ENCODE peak calls at places on chromosomes 4 and X, in eight cellular contexts. One of them, this sample, is unnamed.
A peak's percentile ranks its signal among the peaks of the same experiment; 100 is the strongest.

GRCh38 chr4:155914782-155915181 is 11.3 kb downstream of the TDO2 start:
- DNase-seq in RWPE1: no peak
- DNase-seq in CD4-positive, CD25-positive, alpha-beta regulatory T cell: no peak
- DNase-seq in glomerular endothelial cell: no peak
- DNase-seq in ACHN: no peak
- DNase-seq in CD14-positive monocyte: no peak
- DNase-seq in brain microvascular endothelial cell: no peak
- DNase-seq in KBM-7: no peak
- DNase-seq in this sample: no peak

GRCh38 chrX:79366888-79367749 is at the start of gene ITM2A:
- DNase-seq in RWPE1: no peak
- DNase-seq in CD4-positive, CD25-positive, alpha-beta regulatory T cell: peak; percentile 64
- DNase-seq in glomerular endothelial cell: no peak
- DNase-seq in ACHN: no peak
- DNase-seq in CD14-positive monocyte: peak; percentile 41
- DNase-seq in brain microvascular endothelial cell: no peak
- DNase-seq in KBM-7: peak; percentile 99
- DNase-seq in this sample: peak; percentile 3

GRCh38 chrX:103520391-103520790 is 1.1 kb upstream of the RAB40A start:
- DNase-seq in RWPE1: no peak
- DNase-seq in CD4-positive, CD25-positive, alpha-beta regulatory T cell: no peak
- DNase-seq in glomerular endothelial cell: no peak
- DNase-seq in ACHN: no peak
- DNase-seq in CD14-positive monocyte: no peak
- DNase-seq in brain microvascular endothelial cell: peak; percentile 80
- DNase-seq in KBM-7: no peak
- DNase-seq in this sample: no peak

GRCh38 chr4:19224820-19225219 is 1026.9 kb upstream of the SLIT2 start:
- DNase-seq in RWPE1: no peak
- DNase-seq in CD4-positive, CD25-positive, alpha-beta regulatory T cell: peak; percentile 4
- DNase-seq in glomerular endothelial cell: no peak
- DNase-seq in ACHN: peak; percentile 49
- DNase-seq in CD14-positive monocyte: no peak
- DNase-seq in brain microvascular endothelial cell: no peak
- DNase-seq in KBM-7: peak; percentile 46
- DNase-seq in this sample: peak; percentile 15

GRCh38 chrX:17559728-17560379 is 177.4 kb upstream of the SCML1 start:
- DNase-seq in RWPE1: peak; percentile 41
- DNase-seq in CD4-positive, CD25-positive, alpha-beta regulatory T cell: no peak
- DNase-seq in glomerular endothelial cell: no peak
- DNase-seq in ACHN: peak; percentile 77
- DNase-seq in CD14-positive monocyte: no peak
- DNase-seq in brain microvascular endothelial cell: peak; percentile 81
- DNase-seq in KBM-7: peak; percentile 29
- DNase-seq in this sample: no peak

GRCh38 chrX:105758784-105759183 is 63.6 kb upstream of the NRK start:
- DNase-seq in RWPE1: no peak
- DNase-seq in CD4-positive, CD25-positive, alpha-beta regulatory T cell: no peak
- DNase-seq in glomerular endothelial cell: no peak
- DNase-seq in ACHN: no peak
- DNase-seq in CD14-positive monocyte: no peak
- DNase-seq in brain microvascular endothelial cell: no peak
- DNase-seq in KBM-7: no peak
- DNase-seq in this sample: no peak

GRCh38 chr4:173940146-173940545 is 343.3 kb downstream of the FBXO8 start:
- DNase-seq in RWPE1: no peak
- DNase-seq in CD4-positive, CD25-positive, alpha-beta regulatory T cell: no peak
- DNase-seq in glomerular endothelial cell: no peak
- DNase-seq in ACHN: no peak
- DNase-seq in CD14-positive monocyte: no peak
- DNase-seq in brain microvascular endothelial cell: no peak
- DNase-seq in KBM-7: no peak
- DNase-seq in this sample: no peak

GRCh38 chr4:145887241-145887964 is 51.2 kb downstream of the ZNF827 start:
- DNase-seq in RWPE1: no peak
- DNase-seq in CD4-positive, CD25-positive, alpha-beta regulatory T cell: no peak
- DNase-seq in glomerular endothelial cell: no peak
- DNase-seq in ACHN: no peak
- DNase-seq in CD14-positive monocyte: no peak
- DNase-seq in brain microvascular endothelial cell: peak; percentile 6
- DNase-seq in KBM-7: no peak
- DNase-seq in this sample: no peak

GRCh38 chr4:38858097-38858420 is 1.4 kb upstream of the TLR6 start:
- DNase-seq in RWPE1: no peak
- DNase-seq in CD4-positive, CD25-positive, alpha-beta regulatory T cell: no peak
- DNase-seq in glomerular endothelial cell: no peak
- DNase-seq in ACHN: no peak
- DNase-seq in CD14-positive monocyte: no peak
- DNase-seq in brain microvascular endothelial cell: no peak
- DNase-seq in KBM-7: no peak
- DNase-seq in this sample: no peak

GRCh38 chr4:87192155-87192919 is 28.1 kb downstream of the KLHL8 start:
- DNase-seq in RWPE1: no peak
- DNase-seq in CD4-positive, CD25-positive, alpha-beta regulatory T cell: no peak
- DNase-seq in glomerular endothelial cell: no peak
- DNase-seq in ACHN: no peak
- DNase-seq in CD14-positive monocyte: no peak
- DNase-seq in brain microvascular endothelial cell: peak; percentile 7
- DNase-seq in KBM-7: no peak
- DNase-seq in this sample: no peak

GRCh38 chr4:175531405-175532091 is 280.5 kb downstream of the GPM6A start:
- DNase-seq in RWPE1: peak; percentile 8
- DNase-seq in CD4-positive, CD25-positive, alpha-beta regulatory T cell: no peak
- DNase-seq in glomerular endothelial cell: peak; percentile 5
- DNase-seq in ACHN: no peak
- DNase-seq in CD14-positive monocyte: no peak
- DNase-seq in brain microvascular endothelial cell: peak; percentile 72
- DNase-seq in KBM-7: no peak
- DNase-seq in this sample: no peak

GRCh38 chr4:123120473-123120872 is 198.1 kb upstream of the NUDT6 start:
- DNase-seq in RWPE1: peak; percentile 30
- DNase-seq in CD4-positive, CD25-positive, alpha-beta regulatory T cell: no peak
- DNase-seq in glomerular endothelial cell: no peak
- DNase-seq in ACHN: no peak
- DNase-seq in CD14-positive monocyte: no peak
- DNase-seq in brain microvascular endothelial cell: peak; percentile 53
- DNase-seq in KBM-7: no peak
- DNase-seq in this sample: no peak

GRCh38 chr4:147943159-147943638 is 211.3 kb downstream of the ARHGAP10 start:
- DNase-seq in RWPE1: no peak
- DNase-seq in CD4-positive, CD25-positive, alpha-beta regulatory T cell: peak; percentile 8
- DNase-seq in glomerular endothelial cell: no peak
- DNase-seq in ACHN: no peak
- DNase-seq in CD14-positive monocyte: no peak
- DNase-seq in brain microvascular endothelial cell: no peak
- DNase-seq in KBM-7: peak; percentile 58
- DNase-seq in this sample: no peak

GRCh38 chrX:55710701-55711100 is 6.8 kb upstream of the RRAGB start:
- DNase-seq in RWPE1: peak; percentile 3
- DNase-seq in CD4-positive, CD25-positive, alpha-beta regulatory T cell: no peak
- DNase-seq in glomerular endothelial cell: peak; percentile 52
- DNase-seq in ACHN: peak; percentile 57
- DNase-seq in CD14-positive monocyte: no peak
- DNase-seq in brain microvascular endothelial cell: peak; percentile 24
- DNase-seq in KBM-7: no peak
- DNase-seq in this sample: no peak

GRCh38 chr4:140293979-140294378 is 79.5 kb upstream of the SCOC start:
- DNase-seq in RWPE1: no peak
- DNase-seq in CD4-positive, CD25-positive, alpha-beta regulatory T cell: no peak
- DNase-seq in glomerular endothelial cell: no peak
- DNase-seq in ACHN: no peak
- DNase-seq in CD14-positive monocyte: no peak
- DNase-seq in brain microvascular endothelial cell: no peak
- DNase-seq in KBM-7: no peak
- DNase-seq in this sample: no peak

This sample was measured in SK-N-SH.